ENCODE peak calls at places on chromosome 2, in nine cellular contexts. Y is PC-3, Z is BJ, Q is A549, B is cardiac muscle cell, N is AG10803, S is fibroblast of pulmonary artery, F is NB4, R is brain microvascular endothelial cell. V is an unnamed sample.

GRCh38 chr2:202116686-202117085 is 43.6 kb downstream of the KIAA2012 start:
- DNase-seq in Y (no peak), Z (no peak), S (no peak), Q (no peak), R (no peak), F (peak; percentile 35), N (no peak), B (no peak), V (no peak)

GRCh38 chr2:222239945-222240675 is 58.7 kb downstream of the PAX3 start:
- DNase-seq in F (no peak), S (no peak), B (no peak), R (no peak), Q (no peak), Y (no peak), Z (no peak), N (no peak), V (no peak)

GRCh38 chr2:54760310-54760709 is 36.8 kb downstream of the EML6 start:
- DNase-seq in S (no peak), Y (no peak), R (no peak), Z (no peak), F (no peak), B (no peak), N (no peak), Q (no peak), V (no peak)

GRCh38 chr2:29459445-29460179 is 344.4 kb downstream of the CLIP4 start:
- DNase-seq in S (peak; percentile 34), N (peak; percentile 70), R (peak; percentile 81), Z (peak; percentile 52), B (peak; percentile 54), F (no peak), Y (peak; percentile 67), Q (no peak), V (peak; percentile 9)

GRCh38 chr2:239167011-239167673 is 233.7 kb downstream of the HDAC4 start:
- DNase-seq in R (no peak), N (no peak), S (no peak), B (no peak), F (no peak), Z (no peak), Q (no peak), Y (no peak), V (no peak)

GRCh38 chr2:98568161-98568956 is 40.0 kb downstream of the COA5 start:
- DNase-seq in Z (no peak), S (no peak), Y (no peak), F (no peak), B (no peak), Q (no peak), R (no peak), N (peak; percentile 43), V (no peak)

GRCh38 chr2:38578832-38579231 is 23.9 kb downstream of the HNRNPLL start:
- DNase-seq in B (no peak), R (no peak), F (peak; percentile 56), S (no peak), Z (no peak), N (no peak), Y (peak; percentile 74), Q (no peak), V (no peak)

GRCh38 chr2:12931211-12931844 is 214.6 kb downstream of the TRIB2 start:
- DNase-seq in R (no peak), B (peak; percentile 78), S (peak; percentile 80), N (peak; percentile 62), Z (no peak), F (peak; percentile 38), Y (peak; percentile 67), Q (peak; percentile 4), V (peak; percentile 53)

GRCh38 chr2:176565641-176566323 is 296.5 kb downstream of the MTX2 start:
- DNase-seq in B (no peak), S (no peak), Z (no peak), Q (no peak), Y (no peak), F (no peak), R (no peak), N (no peak), V (no peak)

GRCh38 chr2:44821500-44821899 is 120.0 kb upstream of the SIX3 start:
- DNase-seq in R (no peak), Q (no peak), S (no peak), Y (no peak), F (no peak), Z (no peak), B (no peak), N (no peak), V (no peak)

GRCh38 chr2:74902281-74902860 is 56.1 kb upstream of the POLE4 start:
- DNase-seq in Z (no peak), Y (no peak), R (no peak), Q (no peak), N (no peak), B (no peak), S (no peak), F (no peak), V (no peak)

GRCh38 chr2:43077876-43078275 is 148.5 kb downstream of the ZFP36L2 start:
- DNase-seq in S (no peak), R (no peak), Z (no peak), N (no peak), Q (no peak), B (no peak), F (no peak), Y (no peak), V (no peak)

GRCh38 chr2:220556658-220557057 is 929.2 kb downstream of the SLC4A3 start:
- DNase-seq in B (peak; percentile 39), Y (peak; percentile 36), N (peak; percentile 76), S (peak; percentile 36), Z (peak; percentile 10), R (peak; percentile 71), Q (no peak), F (peak; percentile 6), V (peak; percentile 54)

GRCh38 chr2:207459990-207460757 is 69.6 kb upstream of the CREB1 start:
- DNase-seq in S (no peak), B (no peak), Z (no peak), R (no peak), Q (no peak), F (no peak), Y (no peak), N (no peak), V (no peak)
- H3K4me3 ChIP-seq in S (no peak overlapping the region), B (no peak overlapping the region), Z (no peak overlapping the region), R (no peak overlapping the region), Q (no peak overlapping the region), F (no peak overlapping the region), Y (no peak overlapping the region), N (no peak overlapping the region), V (no peak overlapping the region)

GRCh38 chr2:28395334-28396061 is 2.8 kb downstream of the FOSL2 start:
- DNase-seq in N (peak; percentile 94), Q (no peak), F (peak; percentile 85), Y (peak; percentile 53), R (no peak), Z (no peak), S (peak; percentile 84), B (peak; percentile 89), V (no peak)
- TF ChIP-seq CTCF in N (no peak), Q (no peak), F (no peak), Y (no peak), R (no peak), Z (no peak), S (no peak), B (no peak), V (no peak)

GRCh38 chr2:229433351-229433750 is 162.3 kb upstream of the PID1 start:
- DNase-seq in S (no peak), N (no peak), Q (no peak), R (no peak), Z (no peak), Y (no peak), F (no peak), B (no peak), V (no peak)

GRCh38 chr2:229431331-229431954 is 160.4 kb upstream of the PID1 start:
- DNase-seq in B (peak; percentile 78), Y (peak; percentile 78), Q (no peak), S (peak; percentile 84), F (peak; percentile 44), R (no peak), Z (no peak), N (peak; percentile 65), V (peak; percentile 65)

GRCh38 chr2:229437467-229437866 is 166.4 kb upstream of the PID1 start:
- DNase-seq in N (no peak), Q (no peak), R (no peak), Y (no peak), B (no peak), Z (no peak), F (no peak), S (no peak), V (no peak)

GRCh38 chr2:229429529-229430067 is 158.5 kb upstream of the PID1 start:
- DNase-seq in S (no peak), F (no peak), Z (no peak), N (no peak), R (no peak), Q (no peak), B (no peak), Y (no peak), V (no peak)

GRCh38 chr2:229434131-229434530 is 163.0 kb upstream of the PID1 start:
- DNase-seq in R (no peak), F (no peak), S (no peak), Q (no peak), Y (peak; percentile 22), Z (no peak), N (no peak), B (no peak), V (no peak)
- H3K4me3 ChIP-seq in R (no peak overlapping the region), F (no peak overlapping the region), S (no peak overlapping the region), Q (no peak overlapping the region), Y (no peak overlapping the region), Z (no peak overlapping the region), N (no peak overlapping the region), B (no peak overlapping the region), V (no peak overlapping the region)

GRCh38 chr2:203484266-203485112 is 50.6 kb downstream of the RAPH1 start:
- DNase-seq in B (peak; percentile 54), F (peak; percentile 70), Y (peak; percentile 72), S (peak; percentile 61), N (peak; percentile 45), Q (no peak), Z (no peak), R (no peak), V (peak; percentile 19)
- TF ChIP-seq CTCF in B (peak; percentile 46), F (peak; percentile 91), Y (peak; percentile 90), S (peak; percentile 55), N (peak; percentile 68), Q (peak; percentile 68), Z (peak; percentile 53), R (peak; percentile 64), V (peak; percentile 66)

DNA sequence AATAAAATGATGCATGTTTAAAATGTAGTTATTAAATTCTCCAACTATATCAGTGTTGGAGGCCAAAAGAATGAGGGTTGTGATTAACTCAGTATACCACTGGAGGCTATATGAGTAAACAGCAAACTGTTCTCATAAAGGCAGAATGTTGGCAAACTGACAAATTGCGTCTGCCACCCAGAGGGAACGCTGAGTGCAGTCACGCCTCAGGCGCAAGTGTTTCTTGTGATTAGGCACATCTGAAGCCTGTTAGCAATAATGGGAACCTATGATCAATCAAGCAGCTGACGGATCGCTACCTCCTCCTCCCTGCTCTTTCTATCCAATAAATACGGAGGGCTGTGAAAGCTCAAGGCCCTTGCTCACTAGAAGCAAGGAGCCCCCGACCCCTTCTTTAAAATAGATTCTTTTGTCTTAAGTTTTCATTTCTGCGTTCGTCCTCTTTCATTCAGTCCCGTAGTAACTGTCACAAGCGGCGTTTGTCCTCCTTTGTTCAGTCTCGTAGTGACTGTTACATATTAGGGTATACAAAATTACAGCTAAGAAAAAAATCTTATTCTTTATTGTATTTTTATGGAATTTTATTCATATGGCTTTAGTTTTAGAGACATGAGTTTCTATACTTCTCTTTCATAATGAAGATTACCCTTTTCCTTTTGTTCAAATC is 16.3 kb upstream of the RMND5A start:
- DNase-seq in S (peak; percentile 59), N (peak; percentile 77), Y (peak; percentile 97), Z (peak; percentile 41), R (no peak), F (no peak), B (peak; percentile 59), Q (no peak), V (peak; percentile 23)
- H3K4me3 ChIP-seq in S (no peak overlapping the region), N (no peak overlapping the region), Y (peak overlapping the region; percentile 58), Z (no peak overlapping the region), R (peak overlapping the region; percentile 35), F (no peak overlapping the region), B (no peak overlapping the region), Q (peak overlapping the region; percentile 35), V (no peak overlapping the region)

V was measured in astrocyte of the cerebellum.